ENCODE peak calls at places on chromosomes 11 and 22, in four cellular contexts. E is HT1080, G is GM18507, W is Panc1. K is an unnamed sample.

GRCh38 chr11:106457727-106458126 is 380.3 kb downstream of the AASDHPPT start:
- DNase-seq in E (peak), G (no peak), W (no peak), K (no peak)

GRCh38 chr11:94128171-94128745 is 383 bp upstream of the PANX1 start:
- DNase-seq in E (no peak), G (peak), W (no peak), K (no peak)

GRCh38 chr22:44918166-44918924 is 91.5 kb downstream of the PHF21B start:
- DNase-seq in E (no peak), G (no peak), W (no peak), K (no peak)

GRCh38 chr11:68447015-68447801 is 13.3 kb upstream of the PPP6R3 start:
- DNase-seq in E (peak), G (peak), W (peak), K (no peak)

GRCh38 chr11:5691963-5692358 is 2.4 kb downstream of the TRIM22 start:
- DNase-seq in E (no peak), G (no peak), W (no peak), K (no peak)

GRCh38 chr22:23883658-23884057 is 10.5 kb upstream of the MIF start:
- DNase-seq in E (no peak), G (no peak), W (no peak), K (no peak)

GRCh38 chr22:45006101-45006872 is 3.5 kb downstream of the PHF21B start:
- DNase-seq in E (no peak), G (no peak), W (no peak), K (no peak)

GRCh38 chr11:102109896-102110760 is at the start of gene YAP1:
- DNase-seq in E (peak), G (no peak), W (peak), K (no peak)

GRCh38 chr11:84884836-84885235 is 742.3 kb downstream of the DLG2 start:
- DNase-seq in E (no peak), G (no peak), W (no peak), K (no peak)

GRCh38 chr11:71397328-71397860 is 50.8 kb downstream of the DHCR7 start:
- DNase-seq in E (no peak), G (no peak), W (no peak), K (no peak)

GRCh38 chr11:65500262-65501004 is 1.6 kb downstream of the MALAT1 start:
- DNase-seq in E (peak), G (no peak), W (no peak), K (no peak)

GRCh38 chr22:30390974-30391691 is 3.9 kb upstream of the RNF215 start:
- DNase-seq in E (peak), G (peak), W (peak), K (peak)

GRCh38 chr11:70811483-70811882 is 413.2 kb downstream of the CTTN start:
- DNase-seq in E (no peak), G (no peak), W (no peak), K (no peak)

GRCh38 chr22:21837184-21837979 is 30.1 kb downstream of the MAPK1 start:
- DNase-seq in E (peak), G (no peak), W (no peak), K (no peak)

GRCh38 chr11:20671856-20672546 is 2.6 kb downstream of the NELL1 start:
- DNase-seq in E (peak), G (no peak), W (no peak), K (no peak)